ENCODE peak calls at places on chromosomes 5 and 9, in nine cellular contexts. O, S, V, T, B, U, H, G and N are unnamed samples.

GRCh38 chr5:140595538-140595937 is 30.9 kb downstream of the SLC35A4 start:
- DNase-seq in U (no peak), S (no peak), G (no peak), V (no peak), B (no peak), H (no peak), O (no peak), T (no peak), N (no peak)

GRCh38 chr9:100427366-100428263 is 672 bp downstream of the MSANTD3 start:
- DNase-seq in O (peak; percentile 79), B (no peak), G (no peak), U (peak; percentile 70), H (no peak), S (peak; percentile 82), T (peak; percentile 61), V (no peak), N (peak; percentile 22)

GRCh38 chr5:83987513-83988292 is 267.0 kb upstream of the HAPLN1 start:
- DNase-seq in V (no peak), G (no peak), S (no peak), H (no peak), U (no peak), B (no peak), O (no peak), T (no peak), N (no peak)

GRCh38 chr5:107154598-107154997 is 516.1 kb downstream of the EFNA5 start:
- DNase-seq in G (no peak), H (no peak), U (no peak), S (no peak), V (no peak), O (no peak), B (no peak), T (no peak), N (no peak)

GRCh38 chr5:88509403-88509802 is 240.8 kb upstream of the TMEM161B start:
- DNase-seq in S (no peak), U (no peak), H (no peak), O (no peak), V (no peak), T (no peak), G (no peak), B (no peak), N (no peak)

GRCh38 chr5:59236996-59237395 is 654.1 kb downstream of the RAB3C start:
- DNase-seq in V (no peak), U (no peak), T (no peak), B (no peak), O (no peak), H (no peak), G (no peak), S (peak; percentile 45), N (no peak)

GRCh38 chr9:122468735-122469134 is 9.0 kb downstream of the OR1J1 start:
- DNase-seq in G (no peak), V (no peak), B (no peak), T (no peak), U (no peak), O (no peak), H (no peak), S (peak; percentile 94), N (no peak)

GRCh38 chr5:556909-557441 is 32.7 kb upstream of the SLC9A3 start:
- DNase-seq in B (no peak), G (no peak), S (no peak), H (no peak), V (no peak), T (peak; percentile 27), U (no peak), O (no peak), N (peak; percentile 2)

GRCh38 chr5:10331341-10331796 is 22.1 kb upstream of the MARCHF6 start:
- DNase-seq in G (no peak), S (peak; percentile 78), O (peak; percentile 72), B (no peak), U (no peak), V (no peak), T (peak; percentile 87), H (no peak), N (no peak)

GRCh38 chr5:125492977-125493376 is 746.5 kb upstream of the ZNF608 start:
- DNase-seq in U (no peak), O (no peak), G (no peak), V (no peak), S (peak; percentile 42), T (no peak), H (no peak), B (no peak), N (no peak)

GRCh38 chr5:172380261-172380991 is 73.9 kb downstream of the SH3PXD2B start:
- DNase-seq in U (no peak), V (no peak), T (no peak), G (no peak), O (no peak), S (no peak), B (no peak), H (no peak), N (no peak)

GRCh38 chr9:109683521-109683920 is 96.5 kb upstream of the PALM2AKAP2 start:
- DNase-seq in G (no peak), B (no peak), H (no peak), O (no peak), T (no peak), V (no peak), U (no peak), S (peak; percentile 6), N (no peak)

GRCh38 chr9:15307523-15307841 is 466 bp upstream of the TTC39B start:
- DNase-seq in T (no peak), O (no peak), S (no peak), H (no peak), B (no peak), V (no peak), U (no peak), G (no peak), N (no peak)

GRCh38 chr5:145246961-145247744 is 588.0 kb downstream of the PRELID2 start:
- DNase-seq in O (no peak), H (no peak), V (no peak), B (no peak), G (no peak), U (no peak), S (peak; percentile 78), T (no peak), N (no peak)

GRCh38 chr5:77623341-77623740 is 15.2 kb downstream of the OTP start:
- DNase-seq in B (no peak), V (no peak), S (no peak), U (no peak), T (no peak), G (no peak), O (no peak), H (no peak), N (no peak)

GRCh38 chr9:136695435-136695895 is 8.2 kb upstream of the AGPAT2 start:
- DNase-seq in G (no peak), V (no peak), B (no peak), O (no peak), S (no peak), H (no peak), T (no peak), U (peak; percentile 85), N (no peak)

GRCh38 chr5:176812269-176813259 is 2.2 kb downstream of the UNC5A start:
- DNase-seq in O (no peak), T (no peak), V (no peak), H (no peak), U (peak; percentile 60), G (no peak), B (peak; percentile 72), S (peak; percentile 43), N (no peak)

GRCh38 chr9:89549031-89549644 is 51.2 kb upstream of the SEMA4D start:
- DNase-seq in G (peak; percentile 70), S (peak; percentile 59), O (peak; percentile 75), B (peak; percentile 87), U (peak; percentile 41), H (peak; percentile 58), T (peak; percentile 89), V (peak; percentile 82), N (peak; percentile 90)

GRCh38 chr9:87678650-87679355 is 47.1 kb upstream of the CTSL start:
- DNase-seq in O (peak; percentile 74), B (peak; percentile 61), S (peak; percentile 91), U (peak; percentile 51), V (peak; percentile 16), G (no peak), H (peak; percentile 68), T (no peak), N (peak; percentile 47)

GRCh38 chr5:148909001-148909400 is 82.6 kb downstream of the ADRB2 start:
- DNase-seq in V (no peak), O (no peak), U (peak; percentile 72), B (no peak), G (no peak), S (peak; percentile 90), T (no peak), H (no peak), N (no peak)